ENCODE peak calls at places on chromosome 10, in five cellular contexts. X is CD4-positive, CD25-positive, alpha-beta regulatory T cell; R is ureter; U is HS-27A; A is T-cell. C is an unnamed sample.

GRCh38 chr10:70132098-70133029 is at the start of gene AIFM2:
- DNase-seq in X (peak), U (no peak), A (peak), R (peak), C (peak)

GRCh38 chr10:94405406-94405805 is 3.1 kb downstream of the TBC1D12 start:
- DNase-seq in A (no peak), U (no peak), R (no peak), X (no peak), C (no peak)

GRCh38 chr10:66654861-66655260 is 271.0 kb upstream of the LRRTM3 start:
- DNase-seq in A (no peak), X (no peak), R (no peak), U (no peak), C (no peak)

GRCh38 chr10:121296856-121297255 is 301.4 kb downstream of the FGFR2 start:
- DNase-seq in R (no peak), X (no peak), U (no peak), A (no peak), C (no peak)

GRCh38 chr10:127150136-127150535 is 46.3 kb downstream of the INSYN2A start:
- DNase-seq in R (no peak), X (no peak), A (no peak), U (peak), C (no peak)

GRCh38 chr10:97017474-97017903 is 168.3 kb downstream of the SLIT1 start:
- DNase-seq in R (no peak), A (no peak), X (no peak), U (no peak), C (no peak)

GRCh38 chr10:131202964-131203363 is 108.6 kb downstream of the TCERG1L start:
- DNase-seq in U (no peak), A (no peak), R (no peak), X (no peak), C (no peak)

GRCh38 chr10:52011113-52011512 is 303.0 kb upstream of the DKK1 start:
- DNase-seq in X (no peak), A (no peak), R (no peak), U (no peak), C (no peak)